ENCODE peak calls at places on chromosome 7, in four cellular contexts. F is K562, T is GM12878, Y is H1. W is an unnamed sample.

GRCh38 chr7:12670759-12671545 is 16.5 kb upstream of the ARL4A start:
- DNase-seq in F (no peak), T (no peak), Y (no peak), W (no peak)

GRCh38 chr7:2655870-2656614 is 24.3 kb downstream of the TTYH3 start:
- DNase-seq in F (no peak), Y (no peak), T (no peak), W (no peak)

GRCh38 chr7:80047032-80047431 is 87.6 kb upstream of the GNAI1 start:
- DNase-seq in F (no peak), Y (no peak), T (no peak), W (no peak)

GRCh38 chr7:138009350-138009653 is 7.4 kb upstream of the CREB3L2 start:
- DNase-seq in T (no peak), Y (no peak), F (no peak), W (no peak)

GRCh38 chr7:150326657-150327268 is 3.4 kb upstream of the ACTR3C start:
- DNase-seq in Y (no peak), F (no peak), T (no peak), W (no peak)

GRCh38 chr7:74482629-74483401 is 29.1 kb downstream of the GTF2IRD1 start:
- DNase-seq in F (no peak), Y (no peak), T (no peak), W (no peak)

GRCh38 chr7:99563650-99564049 is 5.2 kb downstream of the ZNF655 start:
- DNase-seq in F (no peak), T (no peak), Y (no peak), W (no peak)

GRCh38 chr7:155741805-155742204 is 70.5 kb downstream of the SHH start:
- DNase-seq in T (no peak), F (no peak), Y (no peak), W (no peak)

GRCh38 chr7:2030475-2031456 is 202.0 kb downstream of the MAD1L1 start:
- DNase-seq in Y (no peak), F (peak), T (no peak), W (peak)

GRCh38 chr7:7330997-7331396 is 148.7 kb downstream of the C1GALT1 start:
- DNase-seq in T (no peak), Y (no peak), F (no peak), W (peak)

GRCh38 chr7:1052031-1052818 is 7.9 kb downstream of the GPR146 start:
- DNase-seq in T (no peak), Y (no peak), F (no peak), W (no peak)

GRCh38 chr7:55249332-55249731 is 115.8 kb upstream of the LANCL2 start:
- DNase-seq in T (no peak), Y (no peak), F (no peak), W (no peak)

GRCh38 chr7:78232806-78233205 is 434.2 kb downstream of the PHTF2 start:
- DNase-seq in F (no peak), T (no peak), Y (no peak), W (no peak)

GRCh38 chr7:115822801-115823200 is 207.8 kb downstream of the TFEC start:
- DNase-seq in F (no peak), Y (no peak), T (no peak), W (no peak)

GRCh38 chr7:137970263-137970975 is 31.5 kb downstream of the CREB3L2 start:
- DNase-seq in F (no peak), T (no peak), Y (no peak), W (no peak)

GRCh38 chr7:50832744-50833143 is 50.0 kb upstream of the GRB10 start:
- DNase-seq in F (no peak), Y (no peak), T (no peak), W (no peak)

GRCh38 chr7:47269466-47269836 is 312.5 kb downstream of the TNS3 start:
- DNase-seq in T (no peak), F (no peak), Y (no peak), W (no peak)

GRCh38 chr7:113200281-113200680 is 81.9 kb upstream of the SMIM30 start:
- DNase-seq in F (no peak), Y (no peak), T (no peak), W (no peak)

GRCh38 chr7:101725911-101726310 is 91.5 kb upstream of the CUX1 start:
- DNase-seq in F (no peak), Y (no peak), T (no peak), W (no peak)

GRCh38 chr7:22216309-22216708 is 140.6 kb downstream of the RAPGEF5 start:
- DNase-seq in Y (no peak), T (no peak), F (peak), W (no peak)

GRCh38 chr7:51949726-51950644 is 633.4 kb upstream of the COBL start:
- DNase-seq in Y (peak), F (no peak), T (no peak), W (peak)

GRCh38 chr7:139456511-139456910 is 27.0 kb downstream of the KLRG2 start:
- DNase-seq in F (no peak), T (no peak), Y (no peak), W (no peak)

GRCh38 chr7:139455789-139456188 is 27.7 kb downstream of the KLRG2 start:
- DNase-seq in F (no peak), T (no peak), Y (no peak), W (no peak)

GRCh38 chr7:139452948-139453672 is 30.4 kb downstream of the KLRG2 start:
- DNase-seq in F (no peak), T (no peak), Y (peak), W (no peak)

GRCh38 chr7:139453673-139454321 is 29.7 kb downstream of the KLRG2 start:
- DNase-seq in T (no peak), Y (no peak), F (no peak), W (no peak)

DNA sequence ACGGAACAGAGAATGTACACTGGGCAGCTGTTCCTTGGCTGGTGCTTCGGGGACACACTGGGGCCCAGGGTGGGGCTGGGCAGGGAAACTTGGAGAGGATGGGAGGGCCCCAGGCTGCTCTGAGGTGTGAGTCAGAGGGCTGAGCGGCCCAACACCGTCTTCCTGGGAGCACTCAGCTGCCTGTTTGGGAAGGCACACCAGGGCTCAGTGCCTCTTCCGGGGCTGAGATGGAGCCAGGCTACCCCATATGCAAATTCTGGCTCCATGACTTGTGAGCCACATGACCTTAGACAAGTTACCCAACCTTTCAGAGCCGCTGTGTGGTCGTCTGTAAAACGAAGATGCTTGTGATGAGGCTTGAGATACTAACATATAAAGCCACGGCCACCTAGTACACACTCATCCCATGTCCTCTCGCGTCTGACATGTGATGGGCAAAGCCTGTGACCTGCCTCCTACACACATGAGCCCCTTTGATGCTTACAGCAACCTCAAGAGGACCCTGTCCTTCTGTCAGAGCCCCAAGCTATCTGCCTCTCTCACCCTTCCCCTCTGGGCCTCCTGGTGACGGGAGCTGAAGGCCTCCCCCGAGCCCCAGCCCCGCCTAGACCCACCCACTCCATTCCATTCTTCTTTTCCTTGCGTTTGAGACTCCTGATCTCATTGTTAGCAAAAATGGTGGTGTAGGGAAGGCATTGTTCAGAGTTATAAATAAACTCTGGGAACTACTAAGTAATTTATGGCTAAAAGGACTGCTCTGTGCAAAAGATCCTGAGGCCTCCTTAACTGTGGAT is 26.1 kb downstream of the KLRG2 start:
- DNase-seq in T (no peak), F (peak), Y (no peak), W (no peak)
- H3K9ac ChIP-seq in T (no peak), F (peak), Y (no peak), W (no peak)

GRCh38 chr7:26153246-26153822 is 1.3 kb downstream of the NFE2L3 start:
- DNase-seq in T (no peak), Y (peak), F (peak), W (no peak)

GRCh38 chr7:26151953-26152781 is at the start of gene NFE2L3:
- DNase-seq in F (peak), Y (peak), T (no peak), W (peak)

GRCh38 chr7:26151650-26151952 is 397 bp upstream of the NFE2L3 start:
- DNase-seq in T (no peak), F (no peak), Y (no peak), W (no peak)

GRCh38 chr7:26149391-26149977 is 2.5 kb upstream of the NFE2L3 start:
- DNase-seq in Y (no peak), F (no peak), T (no peak), W (no peak)

GRCh38 chr7:26151096-26151495 is 902 bp upstream of the NFE2L3 start:
- DNase-seq in Y (no peak), T (no peak), F (no peak), W (no peak)
- TF ChIP-seq NRF1 in Y (no peak), T (no peak), F (no peak), W (no peak)

DNA sequence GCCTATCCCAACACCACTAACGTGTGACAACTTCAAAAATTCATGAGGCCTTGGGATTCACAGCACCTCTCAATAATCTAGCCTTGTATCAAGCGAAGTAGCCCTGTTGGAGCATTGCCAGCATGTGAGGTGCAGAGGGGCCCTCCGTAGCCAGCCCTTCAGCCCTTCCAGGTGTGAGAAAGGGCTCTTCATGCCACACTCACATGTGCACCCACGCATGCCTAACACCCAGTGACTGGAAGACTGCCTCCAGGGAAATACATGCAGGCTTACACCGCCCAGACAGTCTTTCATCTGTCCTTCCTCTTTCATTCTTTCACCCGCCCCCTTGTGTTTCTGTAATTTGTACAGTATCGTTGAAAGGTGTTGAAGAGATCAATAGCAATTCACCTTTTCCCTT is 26.1 kb downstream of the LRRC4 start:
- DNase-seq in Y (no peak), T (no peak), F (no peak), W (no peak)
- H3K9ac ChIP-seq in Y (no peak), T (no peak), F (no peak), W (no peak)

DNA sequence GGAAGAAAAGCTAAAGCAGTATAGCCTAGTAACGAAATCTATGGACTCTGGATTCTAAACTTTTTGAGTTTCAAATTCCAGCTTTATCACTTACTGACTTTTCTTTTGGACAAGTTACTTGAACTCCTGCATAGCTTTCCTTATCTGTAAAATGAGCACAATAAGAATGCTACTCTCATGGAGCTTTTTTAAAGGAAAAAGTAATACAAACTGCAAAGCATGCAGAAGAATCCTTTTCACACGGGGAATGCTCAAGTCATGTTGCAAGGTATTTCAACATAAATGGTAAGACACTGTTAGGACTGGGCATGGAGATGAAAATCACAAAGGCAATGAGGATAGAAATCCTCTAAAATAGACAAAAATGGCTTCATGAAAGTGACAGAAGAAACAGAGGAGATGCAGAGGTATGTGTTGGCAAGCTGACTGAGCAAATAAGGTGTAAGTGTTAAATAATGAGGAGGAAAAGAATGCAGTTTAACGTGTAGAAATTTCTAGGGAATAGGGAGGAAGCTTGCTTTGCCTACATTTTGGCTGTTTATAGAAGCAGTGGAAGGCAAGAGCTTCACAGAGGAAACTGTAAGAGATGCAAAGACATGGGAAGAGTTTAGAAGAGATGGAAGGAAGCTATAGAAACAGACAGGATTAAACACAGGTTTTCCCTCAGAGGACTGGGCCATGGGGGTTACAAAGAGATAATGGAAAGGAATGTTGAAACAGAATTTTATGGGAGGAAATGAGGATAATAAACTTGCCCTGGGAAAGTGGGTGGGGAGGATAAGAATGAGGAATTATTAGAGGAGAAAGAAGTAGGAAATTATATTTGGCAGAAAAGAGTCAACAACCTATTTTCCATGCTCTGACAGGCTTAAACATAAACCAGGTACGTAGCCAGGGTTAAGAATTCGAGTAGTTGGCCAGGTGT is 28.8 kb upstream of the SNX13 start:
- DNase-seq in T (no peak), F (no peak), Y (no peak), W (no peak)
- TF ChIP-seq NRF1 in T (no peak), F (no peak), Y (no peak), W (no peak)

DNA sequence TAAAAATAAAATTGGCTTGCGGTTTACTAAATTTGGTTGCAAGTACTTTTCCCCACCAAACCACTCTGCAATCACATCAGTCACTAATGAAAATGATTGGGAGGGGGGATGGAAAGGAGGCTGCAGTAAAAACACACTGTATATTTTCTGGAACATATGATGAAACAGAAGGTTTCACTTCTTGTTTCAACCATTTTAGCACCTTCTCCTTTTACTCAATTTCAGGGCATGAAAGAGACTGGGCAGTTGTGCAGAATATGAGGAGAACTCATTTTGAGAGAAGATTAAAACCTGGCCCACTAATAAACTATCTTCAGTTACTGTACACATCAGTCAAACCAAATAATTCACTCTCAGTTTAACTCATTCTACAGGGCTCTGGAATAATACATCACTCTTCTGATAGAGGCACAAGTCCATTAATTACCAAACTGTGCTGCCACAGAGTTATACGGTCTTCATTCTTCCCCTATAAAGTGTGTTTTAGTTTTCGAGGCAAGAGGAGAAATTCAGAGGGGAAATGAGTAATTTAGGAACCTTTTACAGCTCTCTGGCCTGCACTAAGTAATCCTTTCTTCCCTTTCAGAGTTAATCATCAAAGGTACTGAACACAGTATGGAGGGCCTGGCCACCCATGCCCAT is 25.5 kb downstream of the JAZF1 start:
- DNase-seq in F (no peak), T (peak), Y (no peak), W (no peak)
- H3K9ac ChIP-seq in F (no peak), T (no peak), Y (no peak), W (no peak)

DNA sequence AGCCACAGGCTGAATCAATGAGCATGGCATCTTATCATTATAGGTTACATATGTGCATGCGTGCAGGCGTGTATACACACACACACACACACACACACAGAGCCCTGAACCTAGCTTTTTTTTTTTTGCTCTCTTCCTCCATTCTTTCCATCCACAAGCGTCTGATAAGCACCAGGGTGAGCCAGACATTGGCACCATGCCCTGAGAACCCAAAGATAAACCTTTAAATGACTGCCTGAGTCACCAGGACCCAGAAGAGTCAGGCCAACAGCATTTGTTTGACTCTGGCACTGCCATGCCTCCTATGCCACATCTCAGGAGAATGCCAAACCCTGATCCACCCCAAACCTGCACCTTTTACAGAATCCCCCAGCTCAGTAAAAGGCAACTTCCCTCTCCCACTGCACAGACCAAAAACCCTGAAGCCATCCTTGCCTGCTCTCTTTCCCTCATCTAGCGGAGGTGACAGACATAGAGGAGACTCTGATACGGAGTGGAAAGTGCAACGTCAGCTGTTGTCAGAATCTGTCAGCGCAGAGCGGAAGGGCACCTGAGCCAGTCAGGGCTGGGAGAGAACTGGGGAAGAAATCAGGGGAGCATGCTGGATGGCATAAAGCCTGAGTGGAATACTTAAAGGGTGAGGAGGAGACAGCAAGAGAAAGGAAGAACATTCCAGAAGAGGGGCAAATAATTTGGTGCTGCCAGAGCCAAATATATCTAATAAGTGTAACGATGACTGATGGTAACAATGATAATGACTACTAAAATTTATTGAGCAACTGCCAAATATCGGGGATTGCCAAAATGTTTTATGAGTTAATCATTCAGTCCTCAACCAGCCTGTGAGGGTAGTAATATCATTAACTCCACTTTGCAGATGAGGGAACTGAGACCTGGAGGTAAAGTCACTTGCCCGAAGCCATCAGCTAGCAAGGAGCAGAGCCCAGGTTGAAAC is 3.2 kb downstream of the PARP12 start:
- DNase-seq in F (peak), T (no peak), Y (peak), W (peak)
- TF ChIP-seq NRF1 in F (no peak), T (no peak), Y (no peak), W (no peak)